ENCODE peak calls at places on chromosomes 2 and 18, in seven cellular contexts. T is keratinocyte, Y is fibroblast of lung, N is aorta, J is Peyer's patch, W is PC-3, B is breast epithelium. R is an unnamed sample.
A peak's percentile ranks its signal among the peaks of the same experiment; 100 is the strongest.

GRCh38 chr2:157244691-157245090 is 12.8 kb upstream of the GALNT5 start:
- DNase-seq in T (no peak), Y (no peak), N (no peak), J (no peak), W (no peak), B (no peak), R (no peak)

GRCh38 chr2:239013670-239013960 is 165.7 kb downstream of the TWIST2 start:
- DNase-seq in T (no peak), Y (no peak), N (no peak), J (no peak), W (peak; percentile 64), B (no peak), R (no peak)

GRCh38 chr2:20604957-20605381 is 45.9 kb downstream of the HS1BP3 start:
- DNase-seq in T (no peak), Y (peak; percentile 92), N (peak; percentile 57), J (peak; percentile 44), W (peak; percentile 35), B (peak; percentile 37), R (no peak)

GRCh38 chr2:160338891-160339290 is 138.8 kb upstream of the ITGB6 start:
- DNase-seq in T (no peak), Y (peak; percentile 40), N (no peak), J (no peak), W (no peak), B (no peak), R (no peak)

GRCh38 chr2:46434851-46435273 is 44.5 kb upstream of the TMEM247 start:
- DNase-seq in T (no peak), Y (peak; percentile 92), N (no peak), J (no peak), W (no peak), B (no peak), R (no peak)

GRCh38 chr2:202612145-202612544 is 22.6 kb upstream of the FAM117B start:
- DNase-seq in T (no peak), Y (no peak), N (no peak), J (no peak), W (no peak), B (no peak), R (no peak)

GRCh38 chr18:37669991-37670534 is 104.5 kb upstream of the CELF4 start:
- DNase-seq in T (no peak), Y (no peak), N (no peak), J (no peak), W (no peak), B (no peak), R (no peak)

GRCh38 chr2:30252723-30253688 is 21.7 kb downstream of the LBH start:
- DNase-seq in T (no peak), Y (peak; percentile 97), N (peak; percentile 86), J (peak; percentile 71), W (peak; percentile 25), B (no peak), R (peak; percentile 13)

GRCh38 chr2:199309973-199310372 is 147.8 kb downstream of the SATB2 start:
- DNase-seq in T (no peak), Y (no peak), N (no peak), J (no peak), W (no peak), B (no peak), R (no peak)

GRCh38 chr18:35444636-35445035 is 53.1 kb downstream of the INO80C start:
- DNase-seq in T (no peak), Y (no peak), N (no peak), J (no peak), W (no peak), B (no peak), R (no peak)

GRCh38 chr2:207129821-207130220 is 35.9 kb downstream of the KLF7 start:
- DNase-seq in T (no peak), Y (no peak), N (no peak), J (no peak), W (no peak), B (no peak), R (no peak)

GRCh38 chr2:238785528-238785860 is 62.4 kb upstream of the TWIST2 start:
- DNase-seq in T (no peak), Y (no peak), N (no peak), J (no peak), W (no peak), B (no peak), R (no peak)

GRCh38 chr2:172342611-172343010 is 84.8 kb upstream of the ITGA6 start:
- DNase-seq in T (no peak), Y (peak; percentile 40), N (no peak), J (no peak), W (no peak), B (no peak), R (no peak)

GRCh38 chr2:150485114-150485870 is 2.2 kb downstream of the RND3 start:
- DNase-seq in T (peak; percentile 30), Y (peak; percentile 73), N (peak; percentile 90), J (peak; percentile 85), W (peak; percentile 73), B (peak; percentile 89), R (no peak)

GRCh38 chr18:29234751-29235150 is 1057.8 kb upstream of the CDH2 start:
- DNase-seq in T (no peak), Y (no peak), N (no peak), J (no peak), W (no peak), B (no peak), R (no peak)

GRCh38 chr18:1252936-1253335 is 348.3 kb downstream of the ADCYAP1 start:
- DNase-seq in T (no peak), Y (no peak), N (no peak), J (no peak), W (peak; percentile 49), B (no peak), R (no peak)

GRCh38 chr2:236177604-236177966 is 9.4 kb upstream of the GBX2 start:
- DNase-seq in T (no peak), Y (no peak), N (peak; percentile 81), J (no peak), W (peak; percentile 49), B (no peak), R (no peak)

GRCh38 chr2:240466579-240467148 is 31.2 kb downstream of the GPC1 start:
- DNase-seq in T (no peak), Y (no peak), N (no peak), J (no peak), W (no peak), B (no peak), R (no peak)

GRCh38 chr2:231820786-231821303 is 34.6 kb downstream of the COPS7B start:
- DNase-seq in T (no peak), Y (no peak), N (no peak), J (no peak), W (no peak), B (no peak), R (no peak)

GRCh38 chr2:239830718-239831271 is 194.3 kb downstream of the NDUFA10 start:
- DNase-seq in T (no peak), Y (no peak), N (peak; percentile 74), J (peak; percentile 40), W (no peak), B (peak; percentile 51), R (no peak)

GRCh38 chr2:240672076-240672700 is 10.5 kb downstream of the AQP12B start:
- DNase-seq in T (no peak), Y (no peak), N (peak; percentile 69), J (no peak), W (no peak), B (no peak), R (no peak)

GRCh38 chr18:9418047-9418690 is 57.1 kb upstream of the RALBP1 start:
- DNase-seq in T (no peak), Y (no peak), N (no peak), J (no peak), W (no peak), B (no peak), R (no peak)

GRCh38 chr18:75226956-75227316 is 16.3 kb downstream of the TSHZ1 start:
- DNase-seq in T (no peak), Y (no peak), N (no peak), J (no peak), W (no peak), B (no peak), R (no peak)

GRCh38 chr2:212777020-212777491 is 238.5 kb upstream of the ERBB4 start:
- DNase-seq in T (peak; percentile 7), Y (peak; percentile 41), N (no peak), J (no peak), W (peak; percentile 77), B (no peak), R (peak; percentile 6)

GRCh38 chr2:222024934-222025890 is 273.6 kb downstream of the PAX3 start:
- DNase-seq in T (no peak), Y (peak; percentile 53), N (no peak), J (no peak), W (peak; percentile 57), B (no peak), R (no peak)

GRCh38 chr18:53380063-53380639 is 844.3 kb downstream of the MBD2 start:
- DNase-seq in T (no peak), Y (peak; percentile 21), N (no peak), J (no peak), W (peak; percentile 50), B (no peak), R (no peak)

GRCh38 chr2:173400760-173401159 is 46.1 kb downstream of the CDCA7 start:
- DNase-seq in T (no peak), Y (no peak), N (no peak), J (no peak), W (peak; percentile 18), B (no peak), R (no peak)

GRCh38 chr2:239295377-239296019 is 105.3 kb downstream of the HDAC4 start:
- DNase-seq in T (no peak), Y (no peak), N (no peak), J (peak; percentile 38), W (no peak), B (peak; percentile 24), R (peak; percentile 38)

GRCh38 chr2:201852878-201853415 is 46.6 kb downstream of the CDK15 start:
- DNase-seq in T (no peak), Y (peak; percentile 21), N (no peak), J (no peak), W (peak; percentile 62), B (no peak), R (no peak)

GRCh38 chr18:77103991-77104521 is 28.5 kb downstream of the MBP start:
- DNase-seq in T (no peak), Y (peak; percentile 41), N (no peak), J (peak; percentile 72), W (no peak), B (no peak), R (no peak)
- H3K27ac ChIP-seq in T (peak overlapping the region; percentile 100), Y (peak overlapping the region; percentile 92), N (no peak overlapping the region), J (peak overlapping the region; percentile 2), W (peak overlapping the region; percentile 99), B (peak overlapping the region; percentile 44), R (peak overlapping the region; percentile 33)

GRCh38 chr2:37529830-37530452 is 141.5 kb downstream of the CDC42EP3 start:
- DNase-seq in T (no peak), Y (no peak), N (no peak), J (no peak), W (no peak), B (no peak), R (no peak)
- H3K4me1 ChIP-seq in T (no peaks in the 10 kb centered on the region), Y (no peaks in the 10 kb centered on the region), N (no peaks in the 10 kb centered on the region), J (no peaks in the 10 kb centered on the region), W (no peaks in the 10 kb centered on the region), B (no peaks in the 10 kb centered on the region), R (no peaks in the 10 kb centered on the region)

GRCh38 chr2:73268368-73268830 is 15.9 kb downstream of the FBXO41 start:
- DNase-seq in T (no peak), Y (no peak), N (no peak), J (no peak), W (no peak), B (no peak), R (no peak)
- H3K36me3 ChIP-seq in T (no peaks in the 10 kb centered on the region), Y (no peaks in the 10 kb centered on the region), N (no peaks in the 10 kb centered on the region), J (no peaks in the 10 kb centered on the region), W (no peaks in the 10 kb centered on the region), B (no peaks in the 10 kb centered on the region), R (no peaks in the 10 kb centered on the region)

DNA sequence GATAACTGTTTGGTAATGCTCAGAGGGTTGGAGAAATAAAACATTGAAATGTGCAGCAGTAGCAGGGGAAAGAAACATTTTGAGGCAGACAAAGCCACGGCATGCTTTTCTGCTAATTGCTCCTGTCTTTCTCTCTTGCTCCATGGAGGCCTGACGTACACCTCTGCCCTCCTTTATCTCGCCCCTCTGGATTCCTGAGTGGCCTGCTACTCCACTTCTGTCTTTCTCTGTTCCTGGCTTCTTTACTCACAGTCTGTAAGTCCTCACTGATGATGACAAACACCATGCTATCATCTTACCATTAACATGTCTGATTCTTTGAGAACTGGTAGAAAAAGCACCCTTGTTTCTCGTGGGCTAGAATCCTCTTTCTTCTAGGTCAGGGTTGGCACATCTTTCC is 392.9 kb downstream of the MEIS1 start:
- DNase-seq in T (no peak), Y (no peak), N (no peak), J (no peak), W (no peak), B (no peak), R (no peak)
- H3K27ac ChIP-seq in T (no peak overlapping the region), Y (no peak overlapping the region), N (no peak overlapping the region), J (no peak overlapping the region), W (no peak overlapping the region), B (no peak overlapping the region), R (no peak overlapping the region)